ENCODE peak calls at places on chromosome 7, in six cellular contexts. B is smooth muscle cell of the brain vasculature, G is GM23338, A is mesenteric fat pad, Y is endothelial cell, F is posterior vena cava. R is an unnamed sample.
A peak's percentile ranks its signal among the peaks of the same experiment; 100 is the strongest.

GRCh38 chr7:149690688-149691446 is 82.5 kb downstream of the ZNF467 start:
- DNase-seq in A (no peak), F (no peak), Y (peak; percentile 72), G (peak; percentile 92), B (no peak), R (peak; percentile 93)

GRCh38 chr7:11239311-11239710 is 265.6 kb downstream of the PHF14 start:
- DNase-seq in F (no peak), Y (no peak), B (no peak), G (no peak), A (no peak), R (no peak)

GRCh38 chr7:139570119-139570518 is 46.6 kb downstream of the CLEC2L start:
- DNase-seq in Y (no peak), G (no peak), F (no peak), B (no peak), A (peak; percentile 47), R (peak; percentile 35)

GRCh38 chr7:96349572-96349971 is 27.7 kb upstream of the SLC25A13 start:
- DNase-seq in F (no peak), Y (no peak), B (no peak), G (no peak), A (no peak), R (no peak)

GRCh38 chr7:43879477-43879876 is 10.2 kb upstream of the MRPS24 start:
- DNase-seq in G (no peak), F (no peak), B (no peak), A (no peak), Y (no peak), R (no peak)

GRCh38 chr7:151503902-151504714 is 15.6 kb downstream of the RHEB start:
- DNase-seq in A (no peak), G (no peak), B (no peak), F (no peak), Y (no peak), R (no peak)

GRCh38 chr7:15461576-15461975 is 100.2 kb downstream of the AGMO start:
- DNase-seq in A (no peak), Y (no peak), F (no peak), G (no peak), B (peak; percentile 92), R (no peak)

GRCh38 chr7:127000725-127001124 is 252.0 kb downstream of the GRM8 start:
- DNase-seq in F (no peak), Y (no peak), B (no peak), G (no peak), A (no peak), R (no peak)

GRCh38 chr7:121167971-121168370 is 160.8 kb upstream of the WNT16 start:
- DNase-seq in A (no peak), Y (no peak), G (no peak), F (no peak), B (no peak), R (no peak)

GRCh38 chr7:46654546-46655443 is 733.7 kb upstream of the IGFBP3 start:
- DNase-seq in G (no peak), Y (no peak), B (no peak), A (no peak), F (no peak), R (no peak)

GRCh38 chr7:144524271-144524670 is 120.8 kb upstream of the NOBOX start:
- DNase-seq in Y (no peak), G (no peak), A (no peak), F (no peak), B (no peak), R (no peak)

GRCh38 chr7:112430649-112431048 is 19.6 kb upstream of the IFRD1 start:
- DNase-seq in B (no peak), A (no peak), G (no peak), Y (no peak), F (no peak), R (no peak)

R was measured in SK-MEL-5.